ENCODE peak calls at places on chromosome 1, in seven cellular contexts. V is BJ, X is GM13976, T is endothelial cell, M is epithelial cell of proximal tubule, P is epithelial cell of esophagus, H is left ventricle myocardium inferior. A is an unnamed sample.

GRCh38 chr1:19974822-19975416 is 4.5 kb downstream of the PLA2G2A start:
- DNase-seq in H (peak; percentile 49), M (peak; percentile 20), T (peak; percentile 65), X (peak; percentile 50), P (peak; percentile 78), V (peak; percentile 8), A (no peak)

GRCh38 chr1:237864338-237865244 is 26.1 kb downstream of the ZP4 start:
- DNase-seq in M (peak; percentile 39), V (no peak), X (peak; percentile 60), H (peak; percentile 78), P (peak; percentile 32), T (peak; percentile 79), A (no peak)

GRCh38 chr1:162838863-162839262 is 22.1 kb downstream of the CCDC190 start:
- DNase-seq in T (no peak), X (no peak), V (no peak), P (no peak), H (no peak), M (no peak), A (no peak)

GRCh38 chr1:182960046-182960445 is 7.1 kb upstream of the SHCBP1L start:
- DNase-seq in T (no peak), P (no peak), M (no peak), V (no peak), H (no peak), X (no peak), A (no peak)

GRCh38 chr1:109225248-109226077 is 11.7 kb downstream of the SARS1 start:
- DNase-seq in V (no peak), X (no peak), H (no peak), T (no peak), M (no peak), P (no peak), A (no peak)

GRCh38 chr1:179025125-179025974 is at the start of gene FAM20B:
- DNase-seq in M (no peak), H (peak; percentile 96), X (peak; percentile 98), P (peak; percentile 93), T (peak; percentile 95), V (peak; percentile 44), A (peak; percentile 90)

GRCh38 chr1:66503841-66504470 is 30.0 kb upstream of the SGIP1 start:
- DNase-seq in T (peak; percentile 65), H (peak; percentile 17), V (no peak), M (no peak), X (peak; percentile 35), P (peak; percentile 74), A (no peak)

GRCh38 chr1:152442291-152442690 is 28.2 kb upstream of the CRNN start:
- DNase-seq in M (no peak), X (no peak), H (peak; percentile 25), P (no peak), V (no peak), T (no peak), A (no peak)

GRCh38 chr1:194647118-194647517 is 1460.7 kb upstream of the B3GALT2 start:
- DNase-seq in T (no peak), M (no peak), X (no peak), H (no peak), P (no peak), V (no peak), A (no peak)

GRCh38 chr1:246930830-246931548 is 759 bp downstream of the AHCTF1 start:
- DNase-seq in T (peak; percentile 52), X (peak; percentile 60), V (no peak), H (peak; percentile 55), M (no peak), P (peak; percentile 65), A (peak; percentile 52)

GRCh38 chr1:65717815-65718454 is 74.8 kb upstream of the PDE4B start:
- DNase-seq in P (peak; percentile 8), H (no peak), V (peak; percentile 12), T (no peak), X (no peak), M (no peak), A (no peak)

GRCh38 chr1:246434335-246434734 is 72.7 kb downstream of the SMYD3 start:
- DNase-seq in M (no peak), H (no peak), V (no peak), X (no peak), T (no peak), P (no peak), A (no peak)

GRCh38 chr1:50610563-50610962 is 187.3 kb upstream of the DMRTA2 start:
- DNase-seq in X (no peak), V (no peak), H (no peak), P (peak; percentile 47), T (no peak), M (no peak), A (no peak)

GRCh38 chr1:11473635-11474034 is 5.3 kb upstream of the DISP3 start:
- DNase-seq in M (no peak), X (no peak), V (no peak), T (peak; percentile 66), P (peak; percentile 46), H (no peak), A (no peak)

GRCh38 chr1:156788136-156788535 is 20.8 kb downstream of the PRCC start:
- DNase-seq in X (no peak), M (no peak), P (no peak), T (no peak), H (no peak), V (no peak), A (no peak)
- TF ChIP-seq CTCF in X (no peak), M (no peak), P (no peak), T (no peak), H (no peak), V (no peak), A (no peak)

GRCh38 chr1:220186752-220187151 is 85.5 kb downstream of the RAB3GAP2 start:
- DNase-seq in H (no peak), P (no peak), M (no peak), X (no peak), V (no peak), T (no peak), A (no peak)

GRCh38 chr1:220184503-220184902 is 87.8 kb downstream of the RAB3GAP2 start:
- DNase-seq in H (no peak), X (no peak), V (peak; percentile 9), P (no peak), T (no peak), M (no peak), A (no peak)

GRCh38 chr1:220189750-220190347 is 82.4 kb downstream of the RAB3GAP2 start:
- DNase-seq in P (peak; percentile 42), V (no peak), T (no peak), M (no peak), H (no peak), X (peak; percentile 23), A (no peak)
- TF ChIP-seq CTCF in P (peak; percentile 44), V (peak; percentile 49), T (peak; percentile 39), M (peak; percentile 60), H (peak; percentile 55), X (peak; percentile 26), A (peak; percentile 42)

GRCh38 chr1:219304227-219305226 is 130.8 kb downstream of the LYPLAL1 start:
- DNase-seq in M (peak; percentile 36), P (peak; percentile 44), V (no peak), T (no peak), X (no peak), H (peak; percentile 46), A (no peak)
- TF ChIP-seq CTCF in M (peak; percentile 54), P (peak; percentile 28), V (no peak), T (no peak), X (no peak), H (no peak), A (no peak)

DNA sequence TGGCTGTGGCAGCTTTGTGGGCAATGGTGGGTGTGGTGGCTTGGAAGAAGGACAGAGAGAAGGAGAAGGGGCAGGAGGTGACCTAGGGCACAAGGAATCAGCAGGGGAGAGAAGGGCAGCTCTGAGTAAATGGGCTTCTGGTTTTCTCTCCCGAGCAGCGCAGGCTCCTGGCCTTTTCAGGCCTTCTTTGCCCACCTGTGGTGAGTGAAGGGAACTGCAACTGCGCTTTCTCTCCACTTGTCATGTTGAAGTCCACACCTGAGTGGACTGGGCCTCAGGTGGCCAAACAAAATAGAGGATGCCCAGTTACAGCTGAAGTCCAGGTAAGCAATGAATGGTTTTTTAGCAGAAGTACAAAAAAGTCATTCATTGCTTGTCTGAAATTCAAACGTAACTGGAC is 29.4 kb upstream of the KCNA10 start:
- DNase-seq in H (no peak), P (peak; percentile 40), M (no peak), X (no peak), T (peak; percentile 55), V (no peak), A (no peak)
- TF ChIP-seq CTCF in H (peak; percentile 59), P (peak; percentile 67), M (peak; percentile 65), X (peak; percentile 14), T (peak; percentile 72), V (peak; percentile 46), A (no peak)

GRCh38 chr1:150364231-150365003 is 470 bp downstream of the RPRD2 start:
- DNase-seq in M (no peak), T (peak; percentile 82), V (no peak), H (peak; percentile 84), P (peak; percentile 89), X (peak; percentile 59), A (peak; percentile 71)
- TF ChIP-seq CTCF in M (no peak), T (no peak), V (no peak), H (no peak), P (no peak), X (no peak), A (no peak)

GRCh38 chr1:213070399-213070798 is 19.4 kb downstream of the RPS6KC1 start:
- DNase-seq in H (no peak), V (no peak), X (peak; percentile 51), M (no peak), T (no peak), P (peak; percentile 44), A (no peak)
- TF ChIP-seq CTCF in H (no peak), V (no peak), X (peak; percentile 47), M (peak; percentile 35), T (no peak), P (peak; percentile 31), A (no peak)

GRCh38 chr1:229456016-229456415 is 22.1 kb upstream of the ACTA1 start:
- DNase-seq in P (no peak), H (no peak), T (no peak), V (no peak), X (no peak), M (no peak), A (no peak)

GRCh38 chr1:229454056-229454455 is 20.2 kb upstream of the ACTA1 start:
- DNase-seq in H (no peak), V (no peak), P (no peak), X (no peak), M (no peak), T (no peak), A (no peak)

GRCh38 chr1:229457436-229457835 is 23.5 kb upstream of the ACTA1 start:
- DNase-seq in T (no peak), M (no peak), P (no peak), H (no peak), V (no peak), X (no peak), A (no peak)

GRCh38 chr1:229448845-229449244 is 15.0 kb upstream of the ACTA1 start:
- DNase-seq in X (no peak), H (no peak), T (no peak), P (no peak), V (no peak), M (no peak), A (no peak)

GRCh38 chr1:229452956-229453801 is 19.3 kb upstream of the ACTA1 start:
- DNase-seq in T (no peak), X (no peak), M (no peak), P (peak; percentile 54), V (no peak), H (no peak), A (no peak)
- TF ChIP-seq CTCF in T (no peak), X (no peak), M (peak; percentile 73), P (peak; percentile 83), V (peak; percentile 54), H (peak; percentile 52), A (no peak)